ENCODE peak calls at places on chromosome 1, in eight cellular contexts. One of them, this sample, is unnamed.

GRCh38 chr1:67846538-67846937 is 13.3 kb upstream of the GNG12 start:
- DNase-seq in AG08395: no peak
- DNase-seq in fibroblast of lung: no peak
- DNase-seq in non-pigmented ciliary epithelial cell: no peak
- DNase-seq in HCT116: no peak
- DNase-seq in stimulated activated CD4-positive, alpha-beta T cell treated with anti-CD3 and anti-CD28 coated beads, Interleukin-2, amount 100 ng/mL, for 48 hours: no peak
- DNase-seq in astrocyte of the spinal cord: no peak
- DNase-seq in ovary: no peak
- DNase-seq in this sample: no peak

GRCh38 chr1:76336951-76337371 is 262.4 kb downstream of the ST6GALNAC3 start:
- DNase-seq in AG08395: peak
- DNase-seq in fibroblast of lung: peak
- DNase-seq in non-pigmented ciliary epithelial cell: peak
- DNase-seq in HCT116: no peak
- DNase-seq in stimulated activated CD4-positive, alpha-beta T cell treated with anti-CD3 and anti-CD28 coated beads, Interleukin-2, amount 100 ng/mL, for 48 hours: no peak
- DNase-seq in astrocyte of the spinal cord: peak
- DNase-seq in ovary: peak
- DNase-seq in this sample: peak

GRCh38 chr1:36089393-36090121 is 865 bp downstream of the ADPRS start:
- DNase-seq in AG08395: peak
- DNase-seq in fibroblast of lung: peak
- DNase-seq in non-pigmented ciliary epithelial cell: peak
- DNase-seq in HCT116: no peak
- DNase-seq in stimulated activated CD4-positive, alpha-beta T cell treated with anti-CD3 and anti-CD28 coated beads, Interleukin-2, amount 100 ng/mL, for 48 hours: no peak
- DNase-seq in astrocyte of the spinal cord: peak
- DNase-seq in ovary: peak
- DNase-seq in this sample: no peak

GRCh38 chr1:81550753-81551152 is 250.0 kb upstream of the ADGRL2 start:
- DNase-seq in AG08395: no peak
- DNase-seq in fibroblast of lung: no peak
- DNase-seq in non-pigmented ciliary epithelial cell: no peak
- DNase-seq in HCT116: peak
- DNase-seq in stimulated activated CD4-positive, alpha-beta T cell treated with anti-CD3 and anti-CD28 coated beads, Interleukin-2, amount 100 ng/mL, for 48 hours: no peak
- DNase-seq in astrocyte of the spinal cord: no peak
- DNase-seq in ovary: no peak
- DNase-seq in this sample: no peak

GRCh38 chr1:229268505-229268904 is 2.4 kb upstream of the RAB4A start:
- DNase-seq in AG08395: no peak
- DNase-seq in fibroblast of lung: no peak
- DNase-seq in non-pigmented ciliary epithelial cell: no peak
- DNase-seq in HCT116: no peak
- DNase-seq in stimulated activated CD4-positive, alpha-beta T cell treated with anti-CD3 and anti-CD28 coated beads, Interleukin-2, amount 100 ng/mL, for 48 hours: no peak
- DNase-seq in astrocyte of the spinal cord: no peak
- DNase-seq in ovary: no peak
- DNase-seq in this sample: no peak

GRCh38 chr1:111199881-111200801 is at the start of gene DENND2D:
- DNase-seq in AG08395: no peak
- DNase-seq in fibroblast of lung: no peak
- DNase-seq in non-pigmented ciliary epithelial cell: no peak
- DNase-seq in HCT116: no peak
- DNase-seq in stimulated activated CD4-positive, alpha-beta T cell treated with anti-CD3 and anti-CD28 coated beads, Interleukin-2, amount 100 ng/mL, for 48 hours: peak
- DNase-seq in astrocyte of the spinal cord: no peak
- DNase-seq in ovary: no peak
- DNase-seq in this sample: no peak

GRCh38 chr1:10901091-10901893 is 104.8 kb upstream of the CASZ1 start:
- DNase-seq in AG08395: no peak
- DNase-seq in fibroblast of lung: no peak
- DNase-seq in non-pigmented ciliary epithelial cell: no peak
- DNase-seq in HCT116: no peak
- DNase-seq in stimulated activated CD4-positive, alpha-beta T cell treated with anti-CD3 and anti-CD28 coated beads, Interleukin-2, amount 100 ng/mL, for 48 hours: no peak
- DNase-seq in astrocyte of the spinal cord: no peak
- DNase-seq in ovary: no peak
- DNase-seq in this sample: no peak

GRCh38 chr1:30610917-30611316 is 112.5 kb downstream of the MATN1 start:
- DNase-seq in AG08395: no peak
- DNase-seq in fibroblast of lung: no peak
- DNase-seq in non-pigmented ciliary epithelial cell: no peak
- DNase-seq in HCT116: no peak
- DNase-seq in stimulated activated CD4-positive, alpha-beta T cell treated with anti-CD3 and anti-CD28 coated beads, Interleukin-2, amount 100 ng/mL, for 48 hours: no peak
- DNase-seq in astrocyte of the spinal cord: no peak
- DNase-seq in ovary: no peak
- DNase-seq in this sample: no peak

GRCh38 chr1:165161130-165161529 is 195.4 kb downstream of the LMX1A start:
- DNase-seq in AG08395: no peak
- DNase-seq in fibroblast of lung: no peak
- DNase-seq in non-pigmented ciliary epithelial cell: no peak
- DNase-seq in HCT116: no peak
- DNase-seq in stimulated activated CD4-positive, alpha-beta T cell treated with anti-CD3 and anti-CD28 coated beads, Interleukin-2, amount 100 ng/mL, for 48 hours: no peak
- DNase-seq in astrocyte of the spinal cord: no peak
- DNase-seq in ovary: no peak
- DNase-seq in this sample: no peak

GRCh38 chr1:59162665-59163064 is 134.2 kb upstream of the FGGY start:
- DNase-seq in AG08395: no peak
- DNase-seq in fibroblast of lung: no peak
- DNase-seq in non-pigmented ciliary epithelial cell: no peak
- DNase-seq in HCT116: no peak
- DNase-seq in stimulated activated CD4-positive, alpha-beta T cell treated with anti-CD3 and anti-CD28 coated beads, Interleukin-2, amount 100 ng/mL, for 48 hours: no peak
- DNase-seq in astrocyte of the spinal cord: no peak
- DNase-seq in ovary: no peak
- DNase-seq in this sample: no peak

GRCh38 chr1:234260578-234260977 is 112.7 kb upstream of the COA6 start:
- DNase-seq in AG08395: no peak
- DNase-seq in fibroblast of lung: no peak
- DNase-seq in non-pigmented ciliary epithelial cell: no peak
- DNase-seq in HCT116: no peak
- DNase-seq in stimulated activated CD4-positive, alpha-beta T cell treated with anti-CD3 and anti-CD28 coated beads, Interleukin-2, amount 100 ng/mL, for 48 hours: peak
- DNase-seq in astrocyte of the spinal cord: peak
- DNase-seq in ovary: no peak
- DNase-seq in this sample: no peak

GRCh38 chr1:207032528-207033017 is at the start of gene C1orf116:
- DNase-seq in AG08395: no peak
- DNase-seq in fibroblast of lung: no peak
- DNase-seq in non-pigmented ciliary epithelial cell: no peak
- DNase-seq in HCT116: peak
- DNase-seq in stimulated activated CD4-positive, alpha-beta T cell treated with anti-CD3 and anti-CD28 coated beads, Interleukin-2, amount 100 ng/mL, for 48 hours: no peak
- DNase-seq in astrocyte of the spinal cord: no peak
- DNase-seq in ovary: no peak
- DNase-seq in this sample: no peak

GRCh38 chr1:93707956-93708355 is 26.3 kb upstream of the BCAR3 start:
- DNase-seq in AG08395: no peak
- DNase-seq in fibroblast of lung: no peak
- DNase-seq in non-pigmented ciliary epithelial cell: no peak
- DNase-seq in HCT116: no peak
- DNase-seq in stimulated activated CD4-positive, alpha-beta T cell treated with anti-CD3 and anti-CD28 coated beads, Interleukin-2, amount 100 ng/mL, for 48 hours: peak
- DNase-seq in astrocyte of the spinal cord: no peak
- DNase-seq in ovary: no peak
- DNase-seq in this sample: no peak

GRCh38 chr1:86703696-86704455 is 500 bp upstream of the SH3GLB1 start:
- DNase-seq in AG08395: peak
- DNase-seq in fibroblast of lung: no peak
- DNase-seq in non-pigmented ciliary epithelial cell: no peak
- DNase-seq in HCT116: no peak
- DNase-seq in stimulated activated CD4-positive, alpha-beta T cell treated with anti-CD3 and anti-CD28 coated beads, Interleukin-2, amount 100 ng/mL, for 48 hours: no peak
- DNase-seq in astrocyte of the spinal cord: no peak
- DNase-seq in ovary: no peak
- DNase-seq in this sample: no peak

GRCh38 chr1:41918450-41919043 is at the start of gene HIVEP3:
- DNase-seq in AG08395: peak
- DNase-seq in fibroblast of lung: peak
- DNase-seq in non-pigmented ciliary epithelial cell: no peak
- DNase-seq in HCT116: no peak
- DNase-seq in stimulated activated CD4-positive, alpha-beta T cell treated with anti-CD3 and anti-CD28 coated beads, Interleukin-2, amount 100 ng/mL, for 48 hours: no peak
- DNase-seq in astrocyte of the spinal cord: no peak
- DNase-seq in ovary: no peak
- DNase-seq in this sample: no peak

GRCh38 chr1:175191654-175192053 is 922 bp downstream of the KIAA0040 start:
- DNase-seq in AG08395: no peak
- DNase-seq in fibroblast of lung: no peak
- DNase-seq in non-pigmented ciliary epithelial cell: no peak
- DNase-seq in HCT116: no peak
- DNase-seq in stimulated activated CD4-positive, alpha-beta T cell treated with anti-CD3 and anti-CD28 coated beads, Interleukin-2, amount 100 ng/mL, for 48 hours: no peak
- DNase-seq in astrocyte of the spinal cord: no peak
- DNase-seq in ovary: no peak
- DNase-seq in this sample: no peak

GRCh38 chr1:178266619-178267066 is 172.7 kb downstream of the RASAL2 start:
- DNase-seq in AG08395: no peak
- DNase-seq in fibroblast of lung: no peak
- DNase-seq in non-pigmented ciliary epithelial cell: no peak
- DNase-seq in HCT116: no peak
- DNase-seq in stimulated activated CD4-positive, alpha-beta T cell treated with anti-CD3 and anti-CD28 coated beads, Interleukin-2, amount 100 ng/mL, for 48 hours: no peak
- DNase-seq in astrocyte of the spinal cord: no peak
- DNase-seq in ovary: no peak
- DNase-seq in this sample: no peak

GRCh38 chr1:45037456-45037855 is 25.4 kb downstream of the UROD start:
- DNase-seq in AG08395: no peak
- DNase-seq in fibroblast of lung: no peak
- DNase-seq in non-pigmented ciliary epithelial cell: no peak
- DNase-seq in HCT116: no peak
- DNase-seq in stimulated activated CD4-positive, alpha-beta T cell treated with anti-CD3 and anti-CD28 coated beads, Interleukin-2, amount 100 ng/mL, for 48 hours: no peak
- DNase-seq in astrocyte of the spinal cord: no peak
- DNase-seq in ovary: no peak
- DNase-seq in this sample: no peak

GRCh38 chr1:90925928-90926869 is 95.6 kb downstream of the ZNF644 start:
- DNase-seq in AG08395: peak
- DNase-seq in fibroblast of lung: peak
- DNase-seq in non-pigmented ciliary epithelial cell: peak
- DNase-seq in HCT116: no peak
- DNase-seq in stimulated activated CD4-positive, alpha-beta T cell treated with anti-CD3 and anti-CD28 coated beads, Interleukin-2, amount 100 ng/mL, for 48 hours: no peak
- DNase-seq in astrocyte of the spinal cord: peak
- DNase-seq in ovary: no peak
- DNase-seq in this sample: peak

GRCh38 chr1:93805027-93805426 is 74.0 kb downstream of the DNTTIP2 start:
- DNase-seq in AG08395: peak
- DNase-seq in fibroblast of lung: peak
- DNase-seq in non-pigmented ciliary epithelial cell: no peak
- DNase-seq in HCT116: no peak
- DNase-seq in stimulated activated CD4-positive, alpha-beta T cell treated with anti-CD3 and anti-CD28 coated beads, Interleukin-2, amount 100 ng/mL, for 48 hours: no peak
- DNase-seq in astrocyte of the spinal cord: peak
- DNase-seq in ovary: no peak
- DNase-seq in this sample: no peak

GRCh38 chr1:231750296-231750695 is 123.7 kb downstream of the DISC1 start:
- DNase-seq in AG08395: no peak
- DNase-seq in fibroblast of lung: no peak
- DNase-seq in non-pigmented ciliary epithelial cell: no peak
- DNase-seq in HCT116: no peak
- DNase-seq in stimulated activated CD4-positive, alpha-beta T cell treated with anti-CD3 and anti-CD28 coated beads, Interleukin-2, amount 100 ng/mL, for 48 hours: no peak
- DNase-seq in astrocyte of the spinal cord: no peak
- DNase-seq in ovary: no peak
- DNase-seq in this sample: no peak

GRCh38 chr1:108194051-108194450 is 6.1 kb downstream of the SLC25A24 start:
- DNase-seq in AG08395: no peak
- DNase-seq in fibroblast of lung: no peak
- DNase-seq in non-pigmented ciliary epithelial cell: no peak
- DNase-seq in HCT116: no peak
- DNase-seq in stimulated activated CD4-positive, alpha-beta T cell treated with anti-CD3 and anti-CD28 coated beads, Interleukin-2, amount 100 ng/mL, for 48 hours: no peak
- DNase-seq in astrocyte of the spinal cord: no peak
- DNase-seq in ovary: no peak
- DNase-seq in this sample: no peak

GRCh38 chr1:24315391-24315790 is 3.8 kb upstream of the GRHL3 start:
- DNase-seq in AG08395: peak
- DNase-seq in fibroblast of lung: no peak
- DNase-seq in non-pigmented ciliary epithelial cell: no peak
- DNase-seq in HCT116: no peak
- DNase-seq in stimulated activated CD4-positive, alpha-beta T cell treated with anti-CD3 and anti-CD28 coated beads, Interleukin-2, amount 100 ng/mL, for 48 hours: no peak
- DNase-seq in astrocyte of the spinal cord: no peak
- DNase-seq in ovary: no peak
- DNase-seq in this sample: no peak

GRCh38 chr1:9097947-9098705 is 28.7 kb upstream of the SLC2A5 start:
- DNase-seq in AG08395: no peak
- DNase-seq in fibroblast of lung: no peak
- DNase-seq in non-pigmented ciliary epithelial cell: no peak
- DNase-seq in HCT116: no peak
- DNase-seq in stimulated activated CD4-positive, alpha-beta T cell treated with anti-CD3 and anti-CD28 coated beads, Interleukin-2, amount 100 ng/mL, for 48 hours: no peak
- DNase-seq in astrocyte of the spinal cord: no peak
- DNase-seq in ovary: no peak
- DNase-seq in this sample: no peak

GRCh38 chr1:218349365-218350021 is 4.4 kb downstream of the TGFB2 start:
- DNase-seq in AG08395: no peak
- DNase-seq in fibroblast of lung: no peak
- DNase-seq in non-pigmented ciliary epithelial cell: no peak
- DNase-seq in HCT116: no peak
- DNase-seq in stimulated activated CD4-positive, alpha-beta T cell treated with anti-CD3 and anti-CD28 coated beads, Interleukin-2, amount 100 ng/mL, for 48 hours: no peak
- DNase-seq in astrocyte of the spinal cord: no peak
- DNase-seq in ovary: no peak
- DNase-seq in this sample: no peak

GRCh38 chr1:244371294-244372141 is 80.2 kb downstream of the ADSS2 start:
- DNase-seq in AG08395: no peak
- DNase-seq in fibroblast of lung: no peak
- DNase-seq in non-pigmented ciliary epithelial cell: no peak
- DNase-seq in HCT116: no peak
- DNase-seq in stimulated activated CD4-positive, alpha-beta T cell treated with anti-CD3 and anti-CD28 coated beads, Interleukin-2, amount 100 ng/mL, for 48 hours: no peak
- DNase-seq in astrocyte of the spinal cord: no peak
- DNase-seq in ovary: no peak
- DNase-seq in this sample: no peak

GRCh38 chr1:115179397-115179835 is 90.1 kb upstream of the TSPAN2 start:
- DNase-seq in AG08395: peak
- DNase-seq in fibroblast of lung: peak
- DNase-seq in non-pigmented ciliary epithelial cell: peak
- DNase-seq in HCT116: peak
- DNase-seq in stimulated activated CD4-positive, alpha-beta T cell treated with anti-CD3 and anti-CD28 coated beads, Interleukin-2, amount 100 ng/mL, for 48 hours: no peak
- DNase-seq in astrocyte of the spinal cord: peak
- DNase-seq in ovary: no peak
- DNase-seq in this sample: peak

GRCh38 chr1:6271554-6271953 is 10.7 kb upstream of the GPR153 start:
- DNase-seq in AG08395: no peak
- DNase-seq in fibroblast of lung: no peak
- DNase-seq in non-pigmented ciliary epithelial cell: no peak
- DNase-seq in HCT116: no peak
- DNase-seq in stimulated activated CD4-positive, alpha-beta T cell treated with anti-CD3 and anti-CD28 coated beads, Interleukin-2, amount 100 ng/mL, for 48 hours: no peak
- DNase-seq in astrocyte of the spinal cord: no peak
- DNase-seq in ovary: no peak
- DNase-seq in this sample: no peak

GRCh38 chr1:61143821-61144220 is 61.5 kb downstream of the NFIA start:
- DNase-seq in AG08395: no peak
- DNase-seq in fibroblast of lung: no peak
- DNase-seq in non-pigmented ciliary epithelial cell: no peak
- DNase-seq in HCT116: no peak
- DNase-seq in stimulated activated CD4-positive, alpha-beta T cell treated with anti-CD3 and anti-CD28 coated beads, Interleukin-2, amount 100 ng/mL, for 48 hours: no peak
- DNase-seq in astrocyte of the spinal cord: no peak
- DNase-seq in ovary: no peak
- DNase-seq in this sample: no peak

GRCh38 chr1:28370220-28371010 is 875 bp downstream of the PHACTR4 start:
- DNase-seq in AG08395: peak
- DNase-seq in fibroblast of lung: peak
- DNase-seq in non-pigmented ciliary epithelial cell: no peak
- DNase-seq in HCT116: no peak
- DNase-seq in stimulated activated CD4-positive, alpha-beta T cell treated with anti-CD3 and anti-CD28 coated beads, Interleukin-2, amount 100 ng/mL, for 48 hours: peak
- DNase-seq in astrocyte of the spinal cord: peak
- DNase-seq in ovary: no peak
- DNase-seq in this sample: no peak

GRCh38 chr1:171817511-171818265 is 23.6 kb upstream of the DNM3 start:
- DNase-seq in AG08395: peak
- DNase-seq in fibroblast of lung: peak
- DNase-seq in non-pigmented ciliary epithelial cell: no peak
- DNase-seq in HCT116: peak
- DNase-seq in stimulated activated CD4-positive, alpha-beta T cell treated with anti-CD3 and anti-CD28 coated beads, Interleukin-2, amount 100 ng/mL, for 48 hours: peak
- DNase-seq in astrocyte of the spinal cord: peak
- DNase-seq in ovary: no peak
- DNase-seq in this sample: peak

GRCh38 chr1:41664861-41665640 is 180.6 kb upstream of the EDN2 start:
- DNase-seq in AG08395: peak
- DNase-seq in fibroblast of lung: peak
- DNase-seq in non-pigmented ciliary epithelial cell: peak
- DNase-seq in HCT116: peak
- DNase-seq in stimulated activated CD4-positive, alpha-beta T cell treated with anti-CD3 and anti-CD28 coated beads, Interleukin-2, amount 100 ng/mL, for 48 hours: no peak
- DNase-seq in astrocyte of the spinal cord: peak
- DNase-seq in ovary: no peak
- DNase-seq in this sample: peak

GRCh38 chr1:155389831-155390230 is 69.1 kb downstream of the RUSC1 start:
- DNase-seq in AG08395: peak
- DNase-seq in fibroblast of lung: peak
- DNase-seq in non-pigmented ciliary epithelial cell: peak
- DNase-seq in HCT116: no peak
- DNase-seq in stimulated activated CD4-positive, alpha-beta T cell treated with anti-CD3 and anti-CD28 coated beads, Interleukin-2, amount 100 ng/mL, for 48 hours: no peak
- DNase-seq in astrocyte of the spinal cord: peak
- DNase-seq in ovary: no peak
- DNase-seq in this sample: no peak

GRCh38 chr1:226643701-226644540 is 95.2 kb downstream of the ITPKB start:
- DNase-seq in AG08395: no peak
- DNase-seq in fibroblast of lung: no peak
- DNase-seq in non-pigmented ciliary epithelial cell: no peak
- DNase-seq in HCT116: no peak
- DNase-seq in stimulated activated CD4-positive, alpha-beta T cell treated with anti-CD3 and anti-CD28 coated beads, Interleukin-2, amount 100 ng/mL, for 48 hours: no peak
- DNase-seq in astrocyte of the spinal cord: no peak
- DNase-seq in ovary: peak
- DNase-seq in this sample: no peak

This sample was measured in HS-27A.